ENCODE peak calls at places on chromosomes 7 and 10, in five cellular contexts. N, K, S, T and E are unnamed samples.

GRCh38 chr10:126950401-126951105 is 45.3 kb downstream of the DOCK1 start:
- DNase-seq in N (no peak), K (no peak), S (no peak), T (no peak), E (no peak)

GRCh38 chr10:32961892-32962369 is 3.9 kb upstream of the ITGB1 start:
- DNase-seq in N (no peak), K (no peak), S (no peak), T (no peak), E (no peak)

GRCh38 chr7:155209920-155210319 is 87.8 kb upstream of the INSIG1 start:
- DNase-seq in N (no peak), K (no peak), S (no peak), T (no peak), E (no peak)

GRCh38 chr10:65341323-65341922 is 1584.4 kb upstream of the LRRTM3 start:
- DNase-seq in N (no peak), K (no peak), S (no peak), T (no peak), E (no peak)

GRCh38 chr10:42874713-42875387 is 92.3 kb downstream of the BMS1 start:
- DNase-seq in N (no peak), K (no peak), S (no peak), T (no peak), E (no peak)

GRCh38 chr10:26391701-26392695 is 46.1 kb upstream of the APBB1IP start:
- DNase-seq in N (no peak), K (no peak), S (no peak), T (no peak), E (peak; percentile 54)

GRCh38 chr10:28545967-28546644 is 13.2 kb downstream of the WAC start:
- DNase-seq in N (no peak), K (no peak), S (no peak), T (no peak), E (no peak)

GRCh38 chr10:47376522-47377220 is 7.4 kb downstream of the ZNF488 start:
- DNase-seq in N (no peak), K (no peak), S (no peak), T (peak; percentile 4), E (no peak)

GRCh38 chr7:157265051-157265450 is 71.8 kb upstream of the DNAJB6 start:
- DNase-seq in N (no peak), K (no peak), S (no peak), T (no peak), E (no peak)

GRCh38 chr7:21967500-21968099 is 21.9 kb upstream of the CDCA7L start:
- DNase-seq in N (no peak), K (no peak), S (no peak), T (no peak), E (no peak)

GRCh38 chr7:149859369-149859768 is 14.4 kb upstream of the ATP6V0E2 start:
- DNase-seq in N (no peak), K (no peak), S (no peak), T (no peak), E (no peak)

GRCh38 chr7:116548506-116548905 is 23.7 kb downstream of the CAV1 start:
- DNase-seq in N (no peak), K (no peak), S (no peak), T (no peak), E (no peak)

GRCh38 chr10:63919576-63920279 is 398.5 kb downstream of the REEP3 start:
- DNase-seq in N (no peak), K (no peak), S (no peak), T (no peak), E (no peak)

GRCh38 chr10:58590152-58590551 is 77.5 kb downstream of the BICC1 start:
- DNase-seq in N (no peak), K (no peak), S (no peak), T (peak; percentile 80), E (no peak)

GRCh38 chr7:75536491-75536890 is 44.4 kb downstream of the SPDYE5 start:
- DNase-seq in N (no peak), K (no peak), S (no peak), T (no peak), E (no peak)

GRCh38 chr10:3091346-3091787 is 24.0 kb downstream of the PFKP start:
- DNase-seq in N (no peak), K (no peak), S (no peak), T (no peak), E (no peak)